ENCODE peak calls at places on chromosomes 6 and 20, in four cellular contexts. M is K562, O is hepatocyte, T is SK-N-MC. X is an unnamed sample.

GRCh38 chr6:45741437-45742166 is 274.1 kb downstream of the CLIC5 start:
- DNase-seq in M (no peak), O (no peak), T (no peak), X (no peak)

GRCh38 chr20:63950701-63951397 is 5.4 kb downstream of the UCKL1 start:
- DNase-seq in M (no peak), O (no peak), T (no peak), X (no peak)

GRCh38 chr6:39256294-39256693 is 27.0 kb upstream of the KCNK5 start:
- DNase-seq in M (no peak), O (no peak), T (no peak), X (no peak)

GRCh38 chr20:62589720-62590119 is 52.6 kb upstream of the SLCO4A1 start:
- DNase-seq in M (no peak), O (no peak), T (no peak), X (no peak)

GRCh38 chr20:11331096-11331495 is 586.6 kb upstream of the BTBD3 start:
- DNase-seq in M (no peak), O (no peak), T (no peak), X (peak; percentile 84)

GRCh38 chr6:81073323-81073722 is 679.2 kb downstream of the TENT5A start:
- DNase-seq in M (no peak), O (no peak), T (no peak), X (no peak)

GRCh38 chr20:63884506-63885263 is 10.2 kb upstream of the DNAJC5 start:
- DNase-seq in M (no peak), O (no peak), T (no peak), X (no peak)

GRCh38 chr6:144006731-144007454 is 1.2 kb downstream of the PLAGL1 start:
- DNase-seq in M (peak; percentile 61), O (peak; percentile 50), T (no peak), X (peak; percentile 74)

GRCh38 chr20:8132632-8133587 is 844 bp downstream of the PLCB1 start:
- DNase-seq in M (no peak), O (peak; percentile 13), T (no peak), X (no peak)

GRCh38 chr6:5481024-5481423 is 219.7 kb downstream of the FARS2 start:
- DNase-seq in M (no peak), O (no peak), T (no peak), X (no peak)

GRCh38 chr6:75283907-75284284 is 696 bp downstream of the TMEM30A start:
- DNase-seq in M (peak; percentile 8), O (no peak), T (no peak), X (no peak)

GRCh38 chr6:136927313-136927712 is 5.2 kb downstream of the SLC35D3 start:
- DNase-seq in M (no peak), O (peak; percentile 9), T (no peak), X (peak; percentile 6)

GRCh38 chr20:51500936-51501335 is 41.6 kb downstream of the NFATC2 start:
- DNase-seq in M (no peak), O (no peak), T (no peak), X (no peak)

GRCh38 chr6:150276168-150276958 is 92.4 kb upstream of the IYD start:
- DNase-seq in M (no peak), O (no peak), T (no peak), X (no peak)

GRCh38 chr20:3405696-3406358 is 1.6 kb downstream of the DNAAF9 start:
- DNase-seq in M (no peak), O (no peak), T (no peak), X (no peak)

GRCh38 chr6:11381801-11382513 is 149.5 kb upstream of the NEDD9 start:
- DNase-seq in M (no peak), O (no peak), T (no peak), X (no peak)

GRCh38 chr20:20207291-20207690 is 155.0 kb downstream of the CFAP61 start:
- DNase-seq in M (no peak), O (no peak), T (no peak), X (no peak)

GRCh38 chr6:28922004-28922840 is 1.6 kb downstream of the TRIM27 start:
- DNase-seq in M (peak; percentile 70), O (peak; percentile 67), T (no peak), X (peak; percentile 92)

GRCh38 chr6:106117579-106117978 is 31.4 kb downstream of the PRDM1 start:
- DNase-seq in M (no peak), O (no peak), T (no peak), X (no peak)

GRCh38 chr6:30612687-30613248 is 4.3 kb downstream of the PPP1R10 start:
- DNase-seq in M (no peak), O (no peak), T (no peak), X (peak; percentile 37)

GRCh38 chr20:2771631-2772080 is 28.8 kb downstream of the CPXM1 start:
- DNase-seq in M (no peak), O (no peak), T (no peak), X (peak; percentile 40)

GRCh38 chr6:90127589-90127988 is 169.1 kb downstream of the BACH2 start:
- DNase-seq in M (no peak), O (no peak), T (no peak), X (no peak)

GRCh38 chr20:22673467-22673866 is 89.1 kb upstream of the FOXA2 start:
- DNase-seq in M (no peak), O (peak; percentile 24), T (no peak), X (no peak)

GRCh38 chr6:134954272-134954990 is 4.5 kb upstream of the ALDH8A1 start:
- DNase-seq in M (no peak), O (peak; percentile 23), T (no peak), X (no peak)

GRCh38 chr6:29553268-29554057 is 6.1 kb downstream of the UBD start:
- DNase-seq in M (no peak), O (peak; percentile 88), T (no peak), X (no peak)

DNA sequence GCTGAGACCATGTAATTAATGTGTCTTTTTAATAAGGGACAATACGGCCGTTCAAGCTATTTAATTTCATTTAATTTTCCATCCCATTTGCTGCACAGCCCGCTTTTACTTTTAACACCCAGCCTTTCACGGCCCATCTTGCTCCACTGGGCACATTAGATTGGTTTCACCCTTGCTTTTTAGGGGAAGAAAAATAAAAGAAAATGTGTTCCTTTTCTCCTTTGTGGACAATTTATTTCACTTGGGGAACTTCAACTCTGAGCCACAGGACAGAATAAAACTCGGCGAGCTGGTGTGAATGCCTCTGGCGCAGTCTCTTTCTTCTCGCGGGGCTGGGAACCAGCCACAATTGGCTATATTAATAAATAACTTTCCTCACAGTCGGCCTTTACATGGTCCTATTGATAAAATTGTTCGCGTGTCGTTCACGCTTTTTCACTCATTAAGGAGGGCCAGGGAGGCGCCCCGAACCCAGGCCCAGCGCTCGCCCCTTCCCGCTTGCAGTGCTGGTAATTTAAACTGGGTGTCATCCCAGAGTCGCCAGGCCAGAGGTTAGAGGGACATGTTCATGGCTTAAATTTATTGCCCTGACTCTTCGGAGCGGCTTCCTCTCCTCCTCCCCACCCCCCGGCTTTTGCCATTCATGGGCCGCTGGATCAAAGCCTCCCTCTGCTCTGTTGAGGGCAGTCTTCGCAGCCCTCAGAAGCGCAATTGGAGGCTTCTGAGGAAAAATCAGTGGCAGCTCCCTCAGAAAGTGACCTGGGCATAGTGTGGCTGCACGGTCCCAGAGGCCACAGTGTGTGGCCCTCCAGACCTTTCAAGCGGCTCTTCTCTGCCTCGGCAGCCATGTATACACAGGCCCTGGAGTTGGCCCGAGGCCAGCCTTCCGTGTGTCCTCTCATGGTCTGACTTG is 2.2 kb upstream of the PRDM13 start:
- DNase-seq in M (no peak), O (no peak), T (no peak), X (no peak)
- TF ChIP-seq EZH2 in M (no peak), O (peak; percentile 44), T (no peak), X (no peak)

GRCh38 chr20:24782221-24782620 is 166.8 kb upstream of the CST7 start:
- DNase-seq in M (no peak), O (no peak), T (no peak), X (no peak)
- TF ChIP-seq EZH2 in M (no peak), O (no peak), T (no peak), X (no peak)

GRCh38 chr20:40689100-40689942 is at the start of gene MAFB:
- DNase-seq in M (peak; percentile 61), O (peak; percentile 96), T (peak; percentile 37), X (peak; percentile 6)
- TF ChIP-seq EZH2 in M (no peak), O (no peak), T (no peak), X (no peak)

GRCh38 chr20:46013826-46014516 is 5.3 kb downstream of the MMP9 start:
- DNase-seq in M (peak; percentile 79), O (peak; percentile 84), T (no peak), X (peak; percentile 82)
- TF ChIP-seq EZH2 in M (no peak), O (no peak), T (no peak), X (no peak)

GRCh38 chr20:33859751-33860150 is 48.6 kb downstream of the CHMP4B start:
- DNase-seq in M (no peak), O (no peak), T (no peak), X (no peak)

GRCh38 chr20:33859157-33859695 is 48.1 kb downstream of the CHMP4B start:
- DNase-seq in M (no peak), O (no peak), T (no peak), X (no peak)

GRCh38 chr20:33861458-33861857 is 50.3 kb downstream of the CHMP4B start:
- DNase-seq in M (no peak), O (no peak), T (no peak), X (no peak)

GRCh38 chr20:33858666-33859065 is 47.5 kb downstream of the CHMP4B start:
- DNase-seq in M (no peak), O (no peak), T (no peak), X (no peak)

GRCh38 chr20:33857722-33858563 is 46.8 kb downstream of the CHMP4B start:
- DNase-seq in M (no peak), O (no peak), T (no peak), X (no peak)
- TF ChIP-seq EZH2 in M (no peak), O (no peak), T (no peak), X (no peak)

DNA sequence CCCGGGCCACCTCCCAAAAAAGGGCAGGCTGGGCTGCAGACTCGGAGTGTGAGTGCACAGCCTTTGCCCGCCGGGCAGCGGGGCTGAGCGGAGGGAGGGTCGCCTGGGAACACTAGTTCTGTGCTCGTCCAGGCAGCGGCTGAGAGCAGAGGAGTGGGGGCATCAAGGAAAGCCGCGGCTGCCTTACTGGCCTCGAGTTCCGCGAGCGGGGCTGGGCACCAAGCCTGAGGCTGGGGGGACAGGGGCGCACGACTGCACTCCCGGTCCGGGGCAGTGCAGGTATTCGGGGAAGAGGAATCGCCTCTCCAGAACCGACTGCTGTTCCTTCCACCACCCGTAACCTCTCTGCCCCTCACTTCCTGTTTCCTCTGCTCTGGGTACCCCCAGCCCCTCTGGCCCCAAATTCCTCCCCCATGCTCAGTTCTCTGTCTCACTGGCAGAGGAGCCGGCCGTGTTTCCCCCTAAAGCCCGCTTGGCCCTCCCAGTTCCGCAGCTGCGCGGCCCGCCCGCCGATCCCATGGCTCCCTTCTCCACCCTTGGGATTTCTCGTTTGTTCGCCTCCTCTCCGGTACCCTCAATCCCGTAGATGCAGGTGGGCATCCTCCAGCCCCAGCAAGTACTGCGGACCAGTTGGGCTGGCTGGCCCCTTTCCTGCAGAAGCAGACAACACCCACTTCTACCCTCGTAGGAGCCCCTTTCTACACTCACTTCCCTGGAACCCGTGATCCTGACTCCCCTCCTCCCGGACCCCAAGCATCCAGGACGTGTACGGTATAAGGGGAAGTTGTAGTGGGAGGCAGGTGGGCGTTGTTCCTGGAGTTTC is 5.1 kb downstream of the RING1 start:
- DNase-seq in M (no peak), O (no peak), T (no peak), X (no peak)
- TF ChIP-seq EZH2 in M (no peak), O (no peak), T (no peak), X (no peak)

GRCh38 chr6:168920289-168920688 is 333.4 kb downstream of the THBS2 start:
- DNase-seq in M (no peak), O (peak; percentile 49), T (no peak), X (no peak)
- TF ChIP-seq EZH2 in M (no peak), O (no peak), T (no peak), X (no peak)